ENCODE peak calls at places on chromosome 1, in eight cellular contexts. B, X, E, S, W, H, T and Z are unnamed samples.

GRCh38 chr1:245255783-245256182 is 101.0 kb downstream of the KIF26B start:
- DNase-seq in B (no peak), X (no peak), E (no peak), S (no peak), W (no peak), H (no peak), T (no peak), Z (no peak)

GRCh38 chr1:117037802-117038201 is 22.3 kb upstream of the TTF2 start:
- DNase-seq in B (no peak), X (no peak), E (no peak), S (no peak), W (no peak), H (no peak), T (no peak), Z (no peak)

GRCh38 chr1:25818569-25818968 is 1.2 kb upstream of the MTFR1L start:
- DNase-seq in B (no peak), X (no peak), E (no peak), S (no peak), W (no peak), H (no peak), T (no peak), Z (no peak)

GRCh38 chr1:183543619-183544204 is 46.5 kb downstream of the NCF2 start:
- DNase-seq in B (peak), X (no peak), E (no peak), S (peak), W (peak), H (peak), T (peak), Z (peak)

GRCh38 chr1:30707412-30708360 is 15.7 kb downstream of the MATN1 start:
- DNase-seq in B (peak), X (peak), E (peak), S (peak), W (peak), H (peak), T (peak), Z (peak)

GRCh38 chr1:32241011-32241763 is 5.8 kb upstream of the FAM167B start:
- DNase-seq in B (no peak), X (peak), E (peak), S (peak), W (peak), H (no peak), T (peak), Z (peak)

GRCh38 chr1:189131576-189131975 is 1346.1 kb downstream of the BRINP3 start:
- DNase-seq in B (no peak), X (no peak), E (no peak), S (no peak), W (no peak), H (no peak), T (no peak), Z (no peak)

GRCh38 chr1:20494609-20495311 is 8.8 kb upstream of the CAMK2N1 start:
- DNase-seq in B (peak), X (no peak), E (no peak), S (no peak), W (peak), H (peak), T (no peak), Z (no peak)

GRCh38 chr1:109370712-109371270 is 26.9 kb downstream of the SORT1 start:
- DNase-seq in B (no peak), X (no peak), E (no peak), S (no peak), W (peak), H (peak), T (no peak), Z (peak)

GRCh38 chr1:236377832-236378535 is 16.1 kb upstream of the EDARADD start:
- DNase-seq in B (no peak), X (no peak), E (no peak), S (no peak), W (no peak), H (no peak), T (no peak), Z (no peak)

GRCh38 chr1:59757185-59757747 is 57.5 kb upstream of the HOOK1 start:
- DNase-seq in B (no peak), X (no peak), E (no peak), S (no peak), W (no peak), H (no peak), T (no peak), Z (no peak)

GRCh38 chr1:174659823-174660222 is 212.1 kb downstream of the GPR52 start:
- DNase-seq in B (peak), X (no peak), E (no peak), S (no peak), W (peak), H (no peak), T (no peak), Z (no peak)

GRCh38 chr1:36966242-36966641 is 68.1 kb downstream of the GRIK3 start:
- DNase-seq in B (peak), X (peak), E (no peak), S (peak), W (peak), H (no peak), T (no peak), Z (no peak)

GRCh38 chr1:101137144-101138126 is 99.4 kb upstream of the S1PR1 start:
- DNase-seq in B (no peak), X (no peak), E (no peak), S (no peak), W (peak), H (no peak), T (no peak), Z (no peak)

GRCh38 chr1:53693773-53694717 is 44.9 kb downstream of the GLIS1 start:
- DNase-seq in B (no peak), X (no peak), E (no peak), S (no peak), W (no peak), H (no peak), T (no peak), Z (no peak)

GRCh38 chr1:112716133-112716720 is 1.1 kb upstream of the PPM1J start:
- DNase-seq in B (peak), X (peak), E (peak), S (peak), W (peak), H (peak), T (peak), Z (peak)

GRCh38 chr1:66503841-66504470 is 30.0 kb upstream of the SGIP1 start:
- DNase-seq in B (peak), X (no peak), E (peak), S (peak), W (peak), H (peak), T (peak), Z (peak)